ENCODE peak calls at places on chromosome 3, in four cellular contexts. T is retinal pigment epithelial cell, P is thoracic aorta, X is NT2/D1. Z is an unnamed sample.

GRCh38 chr3:64913515-64913914 is 225.7 kb upstream of the ADAMTS9 start:
- DNase-seq in T (no peak), P (no peak), X (no peak), Z (no peak)

GRCh38 chr3:101954946-101955345 is 105.6 kb downstream of the NFKBIZ start:
- DNase-seq in T (no peak), P (no peak), X (no peak), Z (no peak)

GRCh38 chr3:16484216-16484615 is 29.3 kb downstream of the RFTN1 start:
- DNase-seq in T (peak; percentile 89), P (no peak), X (no peak), Z (peak; percentile 79)

GRCh38 chr3:51994530-51994929 is 1.2 kb downstream of the RPL29 start:
- DNase-seq in T (no peak), P (no peak), X (no peak), Z (no peak)

GRCh38 chr3:103706671-103707070 is 1271.9 kb downstream of the ZPLD1 start:
- DNase-seq in T (no peak), P (no peak), X (no peak), Z (no peak)

GRCh38 chr3:190427108-190427507 is 22.6 kb downstream of the TMEM207 start:
- DNase-seq in T (no peak), P (no peak), X (no peak), Z (no peak)

GRCh38 chr3:55541456-55541855 is 54.4 kb upstream of the WNT5A start:
- DNase-seq in T (no peak), P (no peak), X (no peak), Z (no peak)

GRCh38 chr3:43181202-43181910 is 75.5 kb upstream of the POMGNT2 start:
- DNase-seq in T (no peak), P (no peak), X (no peak), Z (no peak)

GRCh38 chr3:153090973-153091372 is 71.1 kb upstream of the RAP2B start:
- DNase-seq in T (no peak), P (no peak), X (no peak), Z (no peak)

GRCh38 chr3:172256101-172256687 is 192.1 kb downstream of the GHSR start:
- DNase-seq in T (no peak), P (no peak), X (no peak), Z (no peak)

GRCh38 chr3:34015204-34016142 is 217.0 kb downstream of the PDCD6IP start:
- DNase-seq in T (no peak), P (no peak), X (no peak), Z (no peak)

GRCh38 chr3:97778152-97778551 is 13.6 kb downstream of the ARL6 start:
- DNase-seq in T (no peak), P (no peak), X (no peak), Z (no peak)

GRCh38 chr3:117278424-117279190 is 569.0 kb downstream of the TUSC7 start:
- DNase-seq in T (peak; percentile 14), P (no peak), X (no peak), Z (peak; percentile 50)

GRCh38 chr3:114758828-114759709 is 388.0 kb downstream of the ZBTB20 start:
- DNase-seq in T (peak; percentile 77), P (no peak), X (no peak), Z (no peak)

GRCh38 chr3:138902166-138902565 is 44.8 kb downstream of the FOXL2 start:
- DNase-seq in T (no peak), P (no peak), X (no peak), Z (no peak)

GRCh38 chr3:40432793-40433192 is 24.3 kb upstream of the RPL14 start:
- DNase-seq in T (no peak), P (no peak), X (no peak), Z (no peak)

GRCh38 chr3:143479727-143480126 is 360.2 kb downstream of the CHST2 start:
- DNase-seq in T (no peak), P (no peak), X (no peak), Z (no peak)
- H3K4me3 ChIP-seq in T (no peak overlapping the region), P (no peak overlapping the region), X (no peak overlapping the region), Z (no peak overlapping the region)

DNA sequence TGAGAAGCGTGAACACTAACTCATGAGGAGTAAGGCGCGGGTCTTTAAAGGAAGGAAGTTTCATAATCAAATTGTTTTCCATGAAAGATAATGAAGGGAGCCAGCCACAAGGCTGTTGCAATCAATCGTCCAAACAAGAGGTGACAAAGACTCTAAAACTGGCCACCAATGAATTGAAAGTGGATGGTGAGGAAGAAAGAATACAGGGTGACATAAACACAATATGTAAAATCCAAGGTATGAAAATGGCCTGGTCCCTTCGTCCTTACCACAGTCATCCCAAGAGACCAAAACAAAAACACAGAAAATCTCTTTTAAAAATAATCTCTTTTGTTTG is 12.0 kb downstream of the CD86 start:
- DNase-seq in T (no peak), P (no peak), X (no peak), Z (no peak)
- H3K4me3 ChIP-seq in T (no peak overlapping the region), P (no peak overlapping the region), X (no peak overlapping the region), Z (no peak overlapping the region)

GRCh38 chr3:45387636-45388348 is 584 bp upstream of the LARS2 start:
- DNase-seq in T (no peak), P (no peak), X (no peak), Z (no peak)
- H3K4me3 ChIP-seq in T (peak overlapping the region; percentile 97), P (peak overlapping the region; percentile 89), X (peak overlapping the region; percentile 99), Z (peak overlapping the region; percentile 83)

DNA sequence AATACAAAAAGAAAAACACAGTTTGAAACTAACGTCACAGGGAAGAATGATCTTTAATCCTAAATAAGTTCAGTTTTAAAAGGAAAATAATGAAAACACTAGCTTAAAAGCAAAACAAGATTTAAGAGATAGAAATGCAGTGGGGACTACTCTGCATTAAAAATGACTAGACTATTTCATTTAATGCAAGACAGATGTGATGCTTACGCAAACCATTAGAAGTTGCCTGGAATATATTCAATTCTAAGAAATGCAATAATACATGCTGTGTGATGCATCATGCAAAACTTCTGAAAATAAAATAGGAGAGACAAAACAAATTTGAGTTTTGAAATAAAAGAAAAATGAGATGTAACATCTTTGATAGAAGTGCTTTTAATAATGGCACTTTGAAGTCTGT is 97.6 kb upstream of the STRIT1 start:
- DNase-seq in T (no peak), P (no peak), X (no peak), Z (no peak)
- H3K4me3 ChIP-seq in T (no peak overlapping the region), P (no peak overlapping the region), X (no peak overlapping the region), Z (no peak overlapping the region)

DNA sequence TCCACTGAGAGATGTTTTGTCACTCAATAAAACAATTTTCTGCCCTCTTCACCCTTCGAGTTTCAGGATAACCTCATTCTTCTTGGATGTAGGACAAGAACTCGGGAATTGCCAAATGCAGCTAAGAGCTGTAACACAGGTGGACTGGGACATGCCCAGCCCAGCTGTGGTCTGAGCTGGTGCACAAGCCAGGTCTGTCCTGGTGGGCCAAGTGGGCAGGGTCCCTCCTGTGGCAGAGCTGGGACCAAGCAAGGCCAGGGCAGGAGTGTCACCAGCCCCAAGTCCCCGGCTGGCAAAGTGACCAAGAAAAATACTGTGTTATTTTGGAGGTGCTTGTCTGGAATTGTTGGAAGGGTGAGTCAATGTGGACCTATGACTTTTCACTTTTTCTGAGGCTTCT is 645.3 kb upstream of the EPHA6 start:
- DNase-seq in T (no peak), P (no peak), X (no peak), Z (no peak)
- H3K4me3 ChIP-seq in T (no peak overlapping the region), P (no peak overlapping the region), X (no peak overlapping the region), Z (no peak overlapping the region)

DNA sequence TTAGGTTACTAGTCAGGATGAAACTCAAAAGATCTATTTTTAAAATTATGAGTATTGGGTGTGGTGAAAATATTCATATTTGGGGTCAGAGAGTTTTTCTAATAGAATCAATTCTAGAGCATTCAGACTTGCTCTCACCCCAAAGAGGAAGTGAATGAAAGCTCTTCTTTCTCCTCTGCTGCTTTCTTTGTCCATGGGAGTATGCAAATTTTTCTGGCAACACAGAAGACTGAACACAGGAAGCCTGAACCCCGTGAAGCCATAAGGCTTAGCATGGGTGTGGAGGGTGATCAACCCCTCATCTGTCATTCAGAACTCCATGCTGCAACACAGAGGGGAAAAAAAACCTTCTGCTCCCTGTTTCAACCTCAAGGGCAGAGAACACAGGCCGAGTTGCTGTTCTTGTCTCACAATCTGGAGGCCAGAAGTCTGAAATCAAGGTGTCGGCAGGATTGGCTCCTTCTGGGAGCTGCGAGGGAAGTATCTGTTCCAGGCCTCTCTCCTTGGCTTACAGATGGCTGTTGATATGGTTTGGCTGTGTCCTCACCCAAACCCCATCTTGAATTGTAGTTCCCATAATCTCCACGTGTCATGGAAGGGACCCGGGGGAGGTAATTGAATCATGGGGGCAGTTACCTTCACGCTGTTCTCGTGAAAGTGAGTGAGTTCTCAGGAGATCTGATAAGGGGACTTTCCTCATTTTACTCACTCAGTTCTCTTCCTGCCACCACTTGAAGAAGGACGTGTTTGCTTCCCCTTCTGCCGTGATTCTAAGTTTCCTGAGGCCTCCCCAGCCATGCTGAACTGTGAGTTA is 33.7 kb upstream of the CD47 start:
- DNase-seq in T (no peak), P (no peak), X (peak; percentile 15), Z (no peak)
- H3K4me3 ChIP-seq in T (no peak overlapping the region), P (no peak overlapping the region), X (no peak overlapping the region), Z (no peak overlapping the region)

DNA sequence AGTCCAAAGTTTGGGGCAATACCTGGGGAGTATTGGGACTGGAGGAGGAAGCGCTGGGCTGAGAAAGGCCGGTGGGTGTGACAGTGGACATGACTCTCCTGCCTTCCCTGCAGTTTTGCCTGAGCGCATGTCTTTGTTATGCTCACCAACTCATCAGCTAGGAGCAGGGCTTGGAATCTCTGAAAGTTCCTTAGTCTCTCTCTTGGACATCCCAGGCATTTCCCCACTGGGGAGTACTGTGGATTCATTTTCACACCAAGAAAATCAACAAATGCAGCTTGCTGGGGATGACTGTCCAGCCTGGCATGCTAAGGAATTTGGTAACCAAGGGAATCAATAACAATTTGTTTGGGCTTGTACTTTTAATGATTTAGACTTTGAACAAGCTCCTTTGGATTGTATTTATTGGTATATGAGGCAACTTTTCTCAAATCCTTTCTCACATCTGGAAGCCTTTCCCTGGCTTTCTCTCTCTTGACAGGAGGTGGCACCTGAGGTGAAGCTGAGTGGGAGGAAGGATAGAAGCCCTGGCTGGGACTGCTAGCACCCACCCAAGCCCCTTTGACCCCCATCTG is 48.5 kb upstream of the CHST2 start:
- DNase-seq in T (no peak), P (no peak), X (peak; percentile 89), Z (peak; percentile 62)
- H3K4me3 ChIP-seq in T (no peak overlapping the region), P (no peak overlapping the region), X (no peak overlapping the region), Z (no peak overlapping the region)

GRCh38 chr3:12809435-12809834 is 13.0 kb downstream of the CAND2 start:
- DNase-seq in T (no peak), P (no peak), X (no peak), Z (no peak)
- H3K4me3 ChIP-seq in T (peak overlapping the region; percentile 40), P (peak overlapping the region; percentile 69), X (no peak overlapping the region), Z (peak overlapping the region; percentile 50)

GRCh38 chr3:50153782-50154475 is 1.2 kb upstream of the SEMA3F start:
- DNase-seq in T (no peak), P (no peak), X (no peak), Z (no peak)
- H3K4me3 ChIP-seq in T (no peak overlapping the region), P (no peak overlapping the region), X (no peak overlapping the region), Z (peak overlapping the region; percentile 33)

Z was measured in kidney epithelial cell.